ENCODE peak calls at places on chromosomes 7 and 10, in nine cellular contexts. V is astrocyte of the spinal cord, B is body of pancreas, F is stomach, C is fibroblast of villous mesenchyme, J is BE2C, L is endothelial cell of umbilical vein, A is fibroblast of pulmonary artery, T is Peyer's patch. Z is an unnamed sample.

GRCh38 chr10:48899781-48900180 is 39.9 kb downstream of the LRRC18 start:
- DNase-seq in V (no peak), B (no peak), F (no peak), C (no peak), J (no peak), L (no peak), A (no peak), T (no peak), Z (no peak)

GRCh38 chr7:42910306-42910705 is 1.6 kb downstream of the C7orf25 start:
- DNase-seq in V (no peak), B (no peak), F (no peak), C (no peak), J (no peak), L (no peak), A (no peak), T (no peak), Z (no peak)

GRCh38 chr7:147509859-147510542 is 1080.6 kb upstream of the C7orf33 start:
- DNase-seq in V (peak; percentile 38), B (no peak), F (no peak), C (no peak), J (no peak), L (no peak), A (peak; percentile 40), T (no peak), Z (no peak)

GRCh38 chr7:120996333-120996982 is 7.9 kb downstream of the CPED1 start:
- DNase-seq in V (peak; percentile 91), B (peak; percentile 65), F (peak; percentile 75), C (peak; percentile 94), J (no peak), L (peak; percentile 85), A (peak; percentile 93), T (no peak), Z (peak; percentile 34)

GRCh38 chr10:29955308-29955935 is 104.0 kb downstream of the JCAD start:
- DNase-seq in V (peak; percentile 84), B (no peak), F (no peak), C (peak; percentile 54), J (no peak), L (no peak), A (peak; percentile 50), T (no peak), Z (no peak)

GRCh38 chr7:49001610-49002033 is 77.3 kb downstream of the CDC14C start:
- DNase-seq in V (no peak), B (peak; percentile 15), F (no peak), C (peak; percentile 2), J (peak; percentile 25), L (no peak), A (peak; percentile 0), T (no peak), Z (peak; percentile 71)

GRCh38 chr10:101041252-101041761 is 10.3 kb downstream of the SFXN3 start:
- DNase-seq in V (peak; percentile 90), B (peak; percentile 87), F (peak; percentile 86), C (peak; percentile 91), J (peak; percentile 75), L (peak; percentile 83), A (peak; percentile 89), T (peak; percentile 76), Z (peak; percentile 89)

GRCh38 chr10:125159486-125159931 is 854 bp downstream of the CTBP2 start:
- DNase-seq in V (no peak), B (peak; percentile 40), F (peak; percentile 36), C (no peak), J (no peak), L (no peak), A (no peak), T (peak; percentile 69), Z (no peak)

GRCh38 chr10:86229378-86229777 is 137.2 kb downstream of the GRID1 start:
- DNase-seq in V (no peak), B (no peak), F (no peak), C (no peak), J (no peak), L (no peak), A (no peak), T (no peak), Z (no peak)

GRCh38 chr7:38463277-38464224 is 167.6 kb downstream of the AMPH start:
- DNase-seq in V (peak; percentile 88), B (no peak), F (peak; percentile 44), C (peak; percentile 40), J (peak; percentile 12), L (no peak), A (peak; percentile 72), T (peak; percentile 56), Z (peak; percentile 92)

GRCh38 chr7:1466524-1467271 is 7.4 kb upstream of the MICALL2 start:
- DNase-seq in V (peak; percentile 74), B (peak; percentile 62), F (peak; percentile 72), C (peak; percentile 79), J (peak; percentile 76), L (peak; percentile 20), A (peak; percentile 30), T (peak; percentile 90), Z (peak; percentile 32)

GRCh38 chr10:93445097-93445960 is 36.8 kb downstream of the MYOF start:
- DNase-seq in V (peak; percentile 99), B (peak; percentile 100), F (peak; percentile 97), C (peak; percentile 98), J (peak; percentile 61), L (peak; percentile 98), A (peak; percentile 98), T (peak; percentile 87), Z (peak; percentile 67)

GRCh38 chr10:58065529-58065815 is 202.2 kb downstream of the IPMK start:
- DNase-seq in V (no peak), B (no peak), F (no peak), C (no peak), J (no peak), L (no peak), A (no peak), T (no peak), Z (no peak)

GRCh38 chr7:41867639-41868038 is 164.7 kb upstream of the INHBA start:
- DNase-seq in V (no peak), B (no peak), F (no peak), C (peak; percentile 30), J (no peak), L (no peak), A (no peak), T (no peak), Z (no peak)

GRCh38 chr10:30231071-30231652 is 117.9 kb downstream of the MTPAP start:
- DNase-seq in V (no peak), B (no peak), F (no peak), C (no peak), J (no peak), L (no peak), A (no peak), T (no peak), Z (no peak)

GRCh38 chr7:44287488-44288380 is 37.7 kb downstream of the CAMK2B start:
- DNase-seq in V (no peak), B (peak; percentile 2), F (peak; percentile 24), C (no peak), J (peak; percentile 10), L (no peak), A (no peak), T (no peak), Z (no peak)

GRCh38 chr10:127243490-127244272 is 47.3 kb upstream of the INSYN2A start:
- DNase-seq in V (peak; percentile 41), B (peak; percentile 19), F (peak; percentile 34), C (peak; percentile 49), J (peak; percentile 41), L (peak; percentile 58), A (peak; percentile 49), T (peak; percentile 56), Z (no peak)

GRCh38 chr7:83934118-83934734 is 260.4 kb downstream of the SEMA3A start:
- DNase-seq in V (peak; percentile 7), B (no peak), F (no peak), C (no peak), J (no peak), L (peak; percentile 10), A (peak; percentile 12), T (no peak), Z (no peak)

GRCh38 chr10:122798704-122799231 is 46.9 kb downstream of the CUZD1 start:
- DNase-seq in V (no peak), B (no peak), F (no peak), C (no peak), J (no peak), L (no peak), A (no peak), T (no peak), Z (no peak)
- H3K4me3 ChIP-seq in V (no peak overlapping the region), B (no peak overlapping the region), F (no peak overlapping the region), C (no peak overlapping the region), J (no peak overlapping the region), L (no peak overlapping the region), A (no peak overlapping the region), T (no peak overlapping the region), Z (no peak overlapping the region)

GRCh38 chr7:26843696-26844095 is 20.7 kb downstream of the SKAP2 start:
- DNase-seq in V (peak; percentile 46), B (no peak), F (no peak), C (peak; percentile 12), J (no peak), L (no peak), A (peak; percentile 20), T (no peak), Z (no peak)
- TF ChIP-seq CTCF in V (peak; percentile 32), B (no peak), F (no peak), C (peak; percentile 19), J (peak; percentile 10), L (no peak), A (peak; percentile 20), T (no peak), Z (no peak)

DNA sequence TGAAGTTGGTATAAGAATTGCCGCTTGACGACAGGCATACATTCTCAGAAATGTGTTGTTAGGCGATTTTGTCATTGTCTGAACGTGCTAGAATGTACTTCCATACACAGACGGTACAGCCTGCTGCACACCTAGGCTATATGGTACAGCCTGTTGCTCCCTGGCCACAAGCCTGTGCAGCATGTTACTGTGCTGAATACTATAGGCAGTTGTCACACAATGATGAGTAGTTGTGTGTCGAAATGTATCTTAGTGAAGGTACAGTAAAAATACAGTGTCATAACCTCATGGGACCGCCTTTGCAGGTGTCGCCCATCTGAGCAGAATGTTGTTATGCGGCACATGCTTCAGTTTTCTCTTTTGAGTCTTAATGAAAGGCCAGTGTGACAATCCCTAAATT is 66.5 kb downstream of the SHH start:
- DNase-seq in V (no peak), B (no peak), F (no peak), C (no peak), J (no peak), L (no peak), A (no peak), T (no peak), Z (no peak)
- H3K4me3 ChIP-seq in V (no peak overlapping the region), B (no peak overlapping the region), F (no peak overlapping the region), C (no peak overlapping the region), J (no peak overlapping the region), L (no peak overlapping the region), A (no peak overlapping the region), T (no peak overlapping the region), Z (no peak overlapping the region)

GRCh38 chr10:4312046-4312835 is 513.8 kb upstream of the AKR1E2 start:
- DNase-seq in V (peak; percentile 12), B (no peak), F (no peak), C (no peak), J (no peak), L (peak; percentile 89), A (no peak), T (no peak), Z (no peak)

GRCh38 chr10:4319870-4320367 is 506.1 kb upstream of the AKR1E2 start:
- DNase-seq in V (no peak), B (no peak), F (no peak), C (no peak), J (no peak), L (no peak), A (no peak), T (no peak), Z (no peak)

GRCh38 chr10:4315529-4315928 is 510.5 kb upstream of the AKR1E2 start:
- DNase-seq in V (peak; percentile 87), B (no peak), F (no peak), C (peak; percentile 53), J (no peak), L (peak; percentile 78), A (peak; percentile 81), T (no peak), Z (no peak)

GRCh38 chr10:4316166-4316810 is 509.7 kb upstream of the AKR1E2 start:
- DNase-seq in V (peak; percentile 89), B (no peak), F (no peak), C (peak; percentile 62), J (no peak), L (no peak), A (peak; percentile 80), T (no peak), Z (no peak)
- TF ChIP-seq CTCF in V (peak; percentile 7), B (no peak), F (no peak), C (no peak), J (no peak), L (no peak), A (peak; percentile 40), T (no peak), Z (no peak)

Z was measured in GM12865.